ENCODE peak calls at places on chromosomes 7 and 10, in five cellular contexts. J is esophagus squamous epithelium, V is SJSA1, E is left ventricle myocardium inferior, I is transverse colon. Y is an unnamed sample.

GRCh38 chr10:70584941-70585544 is 17.5 kb downstream of the PRF1 start:
- DNase-seq in I (no peak), V (no peak), E (no peak), J (no peak), Y (no peak)

GRCh38 chr7:135960709-135961451 is 16.3 kb downstream of the MTPN start:
- DNase-seq in J (no peak), E (no peak), V (no peak), I (no peak), Y (no peak)

GRCh38 chr7:129530881-129531391 is 28.6 kb downstream of the SMKR1 start:
- DNase-seq in I (no peak), E (no peak), J (no peak), V (no peak), Y (no peak)

GRCh38 chr10:74223755-74224530 is 72.9 kb downstream of the ADK start:
- DNase-seq in I (no peak), V (peak; percentile 66), J (no peak), E (no peak), Y (no peak)

GRCh38 chr10:82826132-82826531 is 951.1 kb downstream of the NRG3 start:
- DNase-seq in I (no peak), V (no peak), E (no peak), J (no peak), Y (no peak)

GRCh38 chr7:147640821-147641220 is 949.7 kb upstream of the C7orf33 start:
- DNase-seq in J (no peak), E (no peak), I (no peak), V (no peak), Y (no peak)

GRCh38 chr10:62233494-62234283 is 35.0 kb downstream of the RTKN2 start:
- DNase-seq in I (no peak), J (no peak), E (no peak), V (no peak), Y (no peak)

GRCh38 chr7:27053153-27053552 is 42.6 kb downstream of the HOXA1 start:
- DNase-seq in E (no peak), J (no peak), V (no peak), I (no peak), Y (no peak)

GRCh38 chr7:74356589-74357315 is 67.5 kb downstream of the CLIP2 start:
- DNase-seq in J (no peak), I (no peak), V (no peak), E (no peak), Y (no peak)

GRCh38 chr7:85554294-85554877 is 367.5 kb upstream of the SEMA3D start:
- DNase-seq in V (no peak), I (no peak), E (no peak), J (no peak), Y (peak; percentile 36)

GRCh38 chr7:151891182-151891581 is 14.3 kb upstream of the PRKAG2 start:
- DNase-seq in I (peak; percentile 41), V (no peak), E (no peak), J (no peak), Y (no peak)

GRCh38 chr7:90061077-90061476 is 93.2 kb upstream of the STEAP1 start:
- DNase-seq in I (no peak), V (no peak), E (no peak), J (no peak), Y (no peak)

DNA sequence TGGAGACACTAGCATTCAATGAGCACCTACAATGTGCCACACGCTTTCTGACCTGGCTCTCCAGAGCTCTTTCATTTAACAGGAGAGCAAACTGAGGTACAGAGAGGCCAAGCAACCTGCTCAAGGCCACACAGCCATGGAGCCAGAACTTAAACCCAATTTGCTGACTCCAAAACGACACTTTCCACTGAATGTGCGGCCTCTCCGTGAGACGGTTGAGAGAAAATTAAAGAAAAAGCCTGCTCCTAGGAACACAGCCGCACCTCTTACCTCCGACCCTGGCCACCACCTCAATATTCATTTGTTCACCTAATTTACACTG is 42.8 kb downstream of the ZCCHC24 start:
- DNase-seq in J (no peak), E (peak; percentile 5), I (no peak), V (no peak), Y (no peak)
- H3K4me1 ChIP-seq in J (no peaks in the 10 kb centered on the region), E (no peaks in the 10 kb centered on the region), I (peaks cover 97% of the 10 kb centered on the region), V (peaks cover 90% of the 10 kb centered on the region), Y (peaks cover 96% of the 10 kb centered on the region)

GRCh38 chr7:137342751-137343482 is 616 bp downstream of the PTN start:
- DNase-seq in I (no peak), E (no peak), J (no peak), V (no peak), Y (no peak)

GRCh38 chr7:137345799-137346449 is 2.4 kb upstream of the PTN start:
- DNase-seq in V (no peak), I (no peak), E (no peak), J (no peak), Y (no peak)

GRCh38 chr7:137343483-137343841 is at the start of gene PTN:
- DNase-seq in I (peak; percentile 13), V (peak; percentile 63), E (peak; percentile 40), J (no peak), Y (peak; percentile 68)

GRCh38 chr7:137337902-137338301 is 5.6 kb downstream of the PTN start:
- DNase-seq in E (no peak), J (no peak), I (no peak), V (no peak), Y (no peak)

DNA sequence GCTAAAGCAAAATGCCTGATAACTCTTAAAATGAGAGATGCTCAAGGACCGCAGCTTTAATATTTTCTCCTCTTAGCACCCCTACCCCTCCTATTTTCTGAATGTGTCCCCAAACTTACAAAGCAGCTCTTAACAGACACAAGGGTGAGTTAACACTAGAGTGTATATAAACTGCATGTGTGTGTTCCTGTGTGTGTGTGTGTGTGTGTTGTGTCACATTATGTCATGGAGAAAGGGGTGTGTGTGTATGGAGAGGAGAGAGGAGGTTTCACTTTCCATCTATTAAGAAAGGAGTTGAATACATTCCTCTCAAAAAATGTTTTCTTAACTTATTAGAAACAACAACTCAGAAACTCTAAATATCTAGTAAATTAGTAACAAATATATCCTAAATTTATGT is 1.2 kb downstream of the PTN start:
- DNase-seq in V (no peak), J (no peak), I (no peak), E (no peak), Y (no peak)
- H3K4me3 ChIP-seq in V (peak overlapping the region; percentile 39), J (peak overlapping the region; percentile 35), I (no peak overlapping the region), E (peak overlapping the region; percentile 63), Y (no peak overlapping the region)

DNA sequence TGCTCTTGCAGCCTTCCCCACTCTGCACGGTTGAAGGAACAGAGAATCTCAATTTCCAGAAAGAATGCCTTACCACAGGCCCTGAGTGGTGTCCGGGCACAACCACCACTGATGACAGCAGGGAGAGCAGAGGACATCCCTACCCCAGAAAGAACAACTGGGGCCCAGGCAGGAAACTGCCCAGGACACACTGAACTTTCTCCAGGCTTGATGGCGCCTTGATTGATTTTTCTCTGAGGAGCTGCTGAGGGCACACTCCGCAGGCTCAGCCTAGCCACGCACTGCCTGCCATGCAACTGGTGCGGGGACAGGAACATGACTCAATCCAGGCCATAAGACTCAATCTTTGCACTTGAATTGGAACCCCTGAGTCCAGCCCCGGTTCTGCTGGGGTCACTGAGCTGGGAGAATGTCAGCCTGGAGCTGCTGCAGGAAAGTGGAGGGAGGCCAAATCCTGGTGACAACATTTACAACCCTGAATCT is 5.9 kb downstream of the AKR1B1 start:
- DNase-seq in J (no peak), V (no peak), I (no peak), E (no peak), Y (no peak)
- H3K4me1 ChIP-seq in J (peaks cover 68% of the 10 kb centered on the region), V (peaks cover 34% of the 10 kb centered on the region), I (peaks cover 27% of the 10 kb centered on the region), E (peaks cover 82% of the 10 kb centered on the region), Y (peaks cover 62% of the 10 kb centered on the region)

GRCh38 chr10:121865554-121865953 is 62.3 kb downstream of the ATE1 start:
- DNase-seq in J (no peak), V (no peak), E (no peak), I (no peak), Y (no peak)

GRCh38 chr10:121862624-121863023 is 65.2 kb downstream of the ATE1 start:
- DNase-seq in E (no peak), I (no peak), V (no peak), J (no peak), Y (no peak)

GRCh38 chr10:121864168-121864567 is 63.7 kb downstream of the ATE1 start:
- DNase-seq in V (no peak), E (no peak), I (no peak), J (no peak), Y (no peak)

GRCh38 chr10:121862042-121862441 is 65.8 kb downstream of the ATE1 start:
- DNase-seq in E (no peak), I (no peak), J (no peak), V (no peak), Y (no peak)

GRCh38 chr10:121864653-121865052 is 63.2 kb downstream of the ATE1 start:
- DNase-seq in J (no peak), E (no peak), I (no peak), V (no peak), Y (no peak)
- H3K4me3 ChIP-seq in J (no peak overlapping the region), E (no peak overlapping the region), I (no peak overlapping the region), V (no peak overlapping the region), Y (no peak overlapping the region)

GRCh38 chr7:2165239-2165609 is 67.5 kb downstream of the MAD1L1 start:
- DNase-seq in V (peak; percentile 31), J (no peak), E (no peak), I (no peak), Y (no peak)

GRCh38 chr7:2164646-2165045 is 68.1 kb downstream of the MAD1L1 start:
- DNase-seq in I (no peak), J (no peak), V (peak; percentile 18), E (no peak), Y (no peak)

GRCh38 chr7:2166625-2167280 is 66.0 kb downstream of the MAD1L1 start:
- DNase-seq in I (no peak), E (no peak), V (peak; percentile 43), J (no peak), Y (peak; percentile 7)

GRCh38 chr7:2164156-2164555 is 68.6 kb downstream of the MAD1L1 start:
- DNase-seq in I (no peak), E (no peak), J (no peak), V (peak; percentile 27), Y (no peak)

GRCh38 chr7:2165610-2166594 is 66.8 kb downstream of the MAD1L1 start:
- DNase-seq in I (no peak), J (no peak), V (peak; percentile 38), E (no peak), Y (no peak)
- H3K4me1 ChIP-seq in I (peaks cover 7% of the 10 kb centered on the region), J (peaks cover 42% of the 10 kb centered on the region), V (no peaks in the 10 kb centered on the region), E (peaks cover 12% of the 10 kb centered on the region), Y (no peaks in the 10 kb centered on the region)

DNA sequence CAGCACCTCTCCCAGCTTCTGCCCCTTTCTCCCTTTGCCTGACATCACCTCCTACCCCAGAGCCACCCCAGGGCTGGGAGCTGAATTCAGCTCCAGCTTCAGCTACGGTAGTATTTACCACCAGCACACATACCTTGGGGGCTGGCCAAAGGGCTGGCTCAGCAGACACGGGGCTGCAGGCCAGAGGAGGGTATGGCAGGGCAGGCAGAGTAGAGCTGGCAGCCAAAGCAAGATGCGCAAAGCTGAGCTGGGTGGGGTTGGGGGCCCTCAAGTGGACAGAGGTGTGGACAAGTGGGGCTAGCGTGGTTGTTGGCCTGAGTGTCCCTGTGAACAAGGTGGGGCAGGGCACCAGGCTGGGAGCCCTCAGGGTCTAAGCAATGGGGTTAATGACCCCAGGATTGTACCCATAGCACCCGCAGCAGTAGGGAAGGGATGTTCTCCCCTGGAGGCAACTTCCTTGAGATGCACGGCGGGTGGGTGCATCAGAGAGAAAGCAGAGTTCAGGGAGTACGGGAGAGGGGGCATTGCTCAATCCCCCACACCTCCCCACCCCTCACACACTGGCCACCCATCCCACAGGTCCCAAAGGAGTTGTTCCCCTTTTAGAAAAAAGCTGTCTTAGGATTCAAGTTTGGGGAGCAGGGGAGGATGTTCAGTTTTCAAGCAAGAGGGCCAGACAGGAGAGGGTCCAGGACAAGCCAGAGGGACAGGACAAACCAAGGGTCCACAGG is 8.0 kb downstream of the VSIR start:
- DNase-seq in J (no peak), E (peak; percentile 81), I (no peak), V (no peak), Y (no peak)
- H3K4me3 ChIP-seq in J (no peak overlapping the region), E (peak overlapping the region; percentile 96), I (no peak overlapping the region), V (no peak overlapping the region), Y (no peak overlapping the region)

GRCh38 chr10:77597560-77597959 is 40.0 kb downstream of the KCNMA1 start:
- DNase-seq in V (no peak), E (no peak), I (no peak), J (no peak), Y (no peak)
- H3K4me1 ChIP-seq in V (peaks cover 15% of the 10 kb centered on the region), E (no peaks in the 10 kb centered on the region), I (peaks cover 14% of the 10 kb centered on the region), J (peaks cover 30% of the 10 kb centered on the region), Y (peaks cover 10% of the 10 kb centered on the region)